ENCODE peak calls at places on chromosomes 5 and 9, in six cellular contexts. J is Calu3, F is HT-29, W is PC-9, O is aorta, K is A549. N is an unnamed sample.

GRCh38 chr5:178155065-178155464 is 1.4 kb upstream of the NHP2 start:
- DNase-seq in J (no peak), F (no peak), W (no peak), O (no peak), K (no peak), N (no peak)

GRCh38 chr9:978117-978830 is 1.8 kb downstream of the DMRT3 start:
- DNase-seq in J (no peak), F (no peak), W (no peak), O (no peak), K (no peak), N (no peak)

GRCh38 chr5:1490360-1490759 is 33.4 kb downstream of the LPCAT1 start:
- DNase-seq in J (no peak), F (no peak), W (no peak), O (no peak), K (no peak), N (no peak)

GRCh38 chr5:56415356-56415765 is 182.2 kb upstream of the ANKRD55 start:
- DNase-seq in J (peak; percentile 19), F (peak; percentile 36), W (peak; percentile 88), O (peak; percentile 88), K (peak; percentile 54), N (peak; percentile 38)

GRCh38 chr5:113984928-113985327 is 376.9 kb upstream of the KCNN2 start:
- DNase-seq in J (no peak), F (no peak), W (no peak), O (no peak), K (no peak), N (no peak)

GRCh38 chr5:87340716-87341115 is 72.0 kb downstream of the CCNH start:
- DNase-seq in J (no peak), F (no peak), W (no peak), O (no peak), K (no peak), N (no peak)

GRCh38 chr9:27473135-27473534 is 51.0 kb upstream of the IFNK start:
- DNase-seq in J (no peak), F (no peak), W (no peak), O (peak; percentile 53), K (no peak), N (peak; percentile 37)

GRCh38 chr5:35120745-35121144 is 73.0 kb upstream of the AGXT2 start:
- DNase-seq in J (no peak), F (no peak), W (peak; percentile 21), O (no peak), K (no peak), N (no peak)

GRCh38 chr5:115709585-115709984 is 83.7 kb upstream of the TMED7 start:
- DNase-seq in J (no peak), F (no peak), W (no peak), O (no peak), K (no peak), N (no peak)

GRCh38 chr5:15938186-15938585 is 241.4 kb downstream of the MARCHF11 start:
- DNase-seq in J (no peak), F (no peak), W (no peak), O (no peak), K (no peak), N (no peak)

GRCh38 chr9:135141183-135141774 is 53.8 kb downstream of the OLFM1 start:
- DNase-seq in J (no peak), F (no peak), W (no peak), O (no peak), K (no peak), N (no peak)

GRCh38 chr5:154242964-154243376 is 52.4 kb downstream of the GALNT10 start:
- DNase-seq in J (no peak), F (no peak), W (no peak), O (no peak), K (no peak), N (no peak)

GRCh38 chr9:98686961-98687855 is 21.5 kb downstream of the GABBR2 start:
- DNase-seq in J (peak; percentile 28), F (peak; percentile 24), W (peak; percentile 95), O (no peak), K (no peak), N (no peak)

GRCh38 chr5:157956271-157956885 is 97.4 kb upstream of the CLINT1 start:
- DNase-seq in J (no peak), F (no peak), W (no peak), O (no peak), K (no peak), N (peak; percentile 34)

GRCh38 chr5:109826426-109826825 is 136.7 kb downstream of the MAN2A1 start:
- DNase-seq in J (no peak), F (no peak), W (peak; percentile 58), O (no peak), K (no peak), N (no peak)

GRCh38 chr5:140565024-140565779 is 574 bp downstream of the SLC35A4 start:
- DNase-seq in J (no peak), F (peak; percentile 48), W (no peak), O (no peak), K (no peak), N (no peak)

GRCh38 chr9:90296539-90296938 is 346.1 kb downstream of the DIRAS2 start:
- DNase-seq in J (no peak), F (no peak), W (no peak), O (no peak), K (no peak), N (no peak)

GRCh38 chr9:131036529-131037335 is 27.8 kb downstream of the LAMC3 start:
- DNase-seq in J (no peak), F (no peak), W (no peak), O (no peak), K (no peak), N (no peak)

GRCh38 chr5:168681556-168682183 is 102.5 kb upstream of the PANK3 start:
- DNase-seq in J (no peak), F (no peak), W (no peak), O (peak; percentile 70), K (no peak), N (no peak)